ENCODE peak calls at places on chromosomes 2 and 18, in nine cellular contexts. One of them, this sample, is unnamed.

GRCh38 chr18:42574871-42575270 is 540.6 kb downstream of the RIT2 start:
- DNase-seq in neural progenitor cell: no peak
- DNase-seq in PC-3: no peak
- DNase-seq in GM23338: no peak
- DNase-seq in GM23248: no peak
- DNase-seq in MM.1S: no peak
- DNase-seq in hepatocyte: no peak
- DNase-seq in OCI-LY7: no peak
- DNase-seq in HCT116: no peak
- DNase-seq in this sample: no peak

GRCh38 chr18:77105021-77105420 is 27.6 kb downstream of the MBP start:
- DNase-seq in neural progenitor cell: no peak
- DNase-seq in PC-3: no peak
- DNase-seq in GM23338: no peak
- DNase-seq in GM23248: no peak
- DNase-seq in MM.1S: no peak
- DNase-seq in hepatocyte: no peak
- DNase-seq in OCI-LY7: no peak
- DNase-seq in HCT116: no peak
- DNase-seq in this sample: no peak

GRCh38 chr2:45404807-45405297 is 206.2 kb downstream of the SRBD1 start:
- DNase-seq in neural progenitor cell: no peak
- DNase-seq in PC-3: no peak
- DNase-seq in GM23338: no peak
- DNase-seq in GM23248: peak
- DNase-seq in MM.1S: no peak
- DNase-seq in hepatocyte: no peak
- DNase-seq in OCI-LY7: no peak
- DNase-seq in HCT116: no peak
- DNase-seq in this sample: no peak

GRCh38 chr18:39647627-39648502 is 2082.3 kb upstream of the CELF4 start:
- DNase-seq in neural progenitor cell: no peak
- DNase-seq in PC-3: peak
- DNase-seq in GM23338: peak
- DNase-seq in GM23248: peak
- DNase-seq in MM.1S: no peak
- DNase-seq in hepatocyte: peak
- DNase-seq in OCI-LY7: no peak
- DNase-seq in HCT116: peak
- DNase-seq in this sample: no peak

GRCh38 chr2:27765621-27766286 is 5.8 kb upstream of the MRPL33 start:
- DNase-seq in neural progenitor cell: no peak
- DNase-seq in PC-3: no peak
- DNase-seq in GM23338: no peak
- DNase-seq in GM23248: peak
- DNase-seq in MM.1S: no peak
- DNase-seq in hepatocyte: no peak
- DNase-seq in OCI-LY7: no peak
- DNase-seq in HCT116: peak
- DNase-seq in this sample: no peak

GRCh38 chr2:165837122-165837521 is 43.1 kb upstream of the GALNT3 start:
- DNase-seq in neural progenitor cell: peak
- DNase-seq in PC-3: peak
- DNase-seq in GM23338: no peak
- DNase-seq in GM23248: peak
- DNase-seq in MM.1S: no peak
- DNase-seq in hepatocyte: peak
- DNase-seq in OCI-LY7: no peak
- DNase-seq in HCT116: no peak
- DNase-seq in this sample: no peak

GRCh38 chr2:152464853-152465470 is 130.0 kb downstream of the FMNL2 start:
- DNase-seq in neural progenitor cell: no peak
- DNase-seq in PC-3: no peak
- DNase-seq in GM23338: no peak
- DNase-seq in GM23248: no peak
- DNase-seq in MM.1S: no peak
- DNase-seq in hepatocyte: no peak
- DNase-seq in OCI-LY7: no peak
- DNase-seq in HCT116: no peak
- DNase-seq in this sample: no peak

GRCh38 chr18:61352611-61353010 is 19.4 kb downstream of the CDH20 start:
- DNase-seq in neural progenitor cell: no peak
- DNase-seq in PC-3: no peak
- DNase-seq in GM23338: no peak
- DNase-seq in GM23248: peak
- DNase-seq in MM.1S: no peak
- DNase-seq in hepatocyte: no peak
- DNase-seq in OCI-LY7: no peak
- DNase-seq in HCT116: no peak
- DNase-seq in this sample: no peak

GRCh38 chr18:54434453-54434852 is 76.7 kb downstream of the C18orf54 start:
- DNase-seq in neural progenitor cell: no peak
- DNase-seq in PC-3: no peak
- DNase-seq in GM23338: no peak
- DNase-seq in GM23248: no peak
- DNase-seq in MM.1S: no peak
- DNase-seq in hepatocyte: no peak
- DNase-seq in OCI-LY7: no peak
- DNase-seq in HCT116: no peak
- DNase-seq in this sample: no peak

GRCh38 chr2:156327835-156328401 is 4.6 kb downstream of the NR4A2 start:
- DNase-seq in neural progenitor cell: no peak
- DNase-seq in PC-3: no peak
- DNase-seq in GM23338: peak
- DNase-seq in GM23248: no peak
- DNase-seq in MM.1S: no peak
- DNase-seq in hepatocyte: no peak
- DNase-seq in OCI-LY7: no peak
- DNase-seq in HCT116: no peak
- DNase-seq in this sample: peak

GRCh38 chr2:156483741-156484173 is 47.6 kb downstream of the GPD2 start:
- DNase-seq in neural progenitor cell: no peak
- DNase-seq in PC-3: peak
- DNase-seq in GM23338: no peak
- DNase-seq in GM23248: no peak
- DNase-seq in MM.1S: peak
- DNase-seq in hepatocyte: peak
- DNase-seq in OCI-LY7: no peak
- DNase-seq in HCT116: no peak
- DNase-seq in this sample: no peak

DNA sequence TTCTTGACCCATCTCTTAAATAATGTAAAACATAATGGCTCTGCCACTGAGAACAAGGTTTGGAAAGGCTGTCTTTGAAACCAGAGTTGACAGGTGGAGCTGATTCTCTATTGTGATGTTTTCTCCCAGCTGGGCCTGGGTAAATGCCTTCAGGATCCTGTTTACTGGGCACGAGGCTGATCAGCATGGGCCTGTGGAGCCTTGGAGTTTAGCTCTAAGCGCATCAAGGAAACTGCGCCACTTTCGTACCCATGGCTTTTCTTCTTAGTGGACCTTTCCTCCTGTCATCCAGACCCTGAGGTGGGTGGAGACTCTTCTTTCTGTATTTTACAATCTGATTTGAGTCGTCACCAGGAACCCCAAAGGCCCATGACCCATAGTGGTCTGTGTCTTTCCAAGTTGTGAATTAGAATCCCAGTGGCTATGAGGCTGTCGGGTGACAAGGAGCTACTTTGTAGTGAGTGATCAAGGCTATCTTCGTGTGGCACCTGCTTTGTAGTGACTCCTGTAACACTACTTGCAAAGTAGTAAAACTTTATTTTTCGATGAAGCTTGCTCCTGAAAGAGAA is 123.1 kb downstream of the LPIN1 start:
- DNase-seq in neural progenitor cell: peak
- DNase-seq in PC-3: no peak
- DNase-seq in GM23338: no peak
- DNase-seq in GM23248: no peak
- DNase-seq in MM.1S: no peak
- DNase-seq in hepatocyte: no peak
- DNase-seq in OCI-LY7: no peak
- DNase-seq in HCT116: no peak
- DNase-seq in this sample: no peak
- TF ChIP-seq EZH2phosphoT487 in neural progenitor cell: no peak
- TF ChIP-seq EZH2phosphoT487 in PC-3: no peak
- TF ChIP-seq EZH2phosphoT487 in GM23338: no peak
- TF ChIP-seq EZH2phosphoT487 in GM23248: no peak
- TF ChIP-seq EZH2phosphoT487 in MM.1S: no peak
- TF ChIP-seq EZH2phosphoT487 in hepatocyte: no peak
- TF ChIP-seq EZH2phosphoT487 in OCI-LY7: no peak
- TF ChIP-seq EZH2phosphoT487 in HCT116: no peak
- TF ChIP-seq EZH2phosphoT487 in this sample: no peak

DNA sequence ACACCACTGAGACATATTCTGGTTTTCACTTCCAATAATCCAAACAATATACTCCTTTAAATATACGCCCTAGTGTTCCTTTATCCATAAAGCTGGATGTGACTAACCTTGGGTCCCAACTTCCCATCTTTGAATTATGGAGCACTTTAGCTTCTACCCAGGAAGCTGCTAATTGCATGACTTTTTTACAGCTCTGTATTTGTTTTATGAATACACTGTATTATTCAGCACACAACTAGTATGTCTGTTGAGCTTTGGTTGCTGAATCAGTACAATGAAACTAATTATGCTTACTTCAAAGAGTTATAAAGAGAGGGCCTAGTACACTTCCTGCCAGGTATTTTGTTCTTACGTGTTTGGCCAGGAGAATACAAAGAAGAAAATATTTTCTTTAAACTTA is 118.5 kb downstream of the BAZ2B start:
- DNase-seq in neural progenitor cell: no peak
- DNase-seq in PC-3: peak
- DNase-seq in GM23338: no peak
- DNase-seq in GM23248: peak
- DNase-seq in MM.1S: peak
- DNase-seq in hepatocyte: no peak
- DNase-seq in OCI-LY7: no peak
- DNase-seq in HCT116: peak
- DNase-seq in this sample: no peak
- TF ChIP-seq EZH2phosphoT487 in neural progenitor cell: no peak
- TF ChIP-seq EZH2phosphoT487 in PC-3: no peak
- TF ChIP-seq EZH2phosphoT487 in GM23338: no peak
- TF ChIP-seq EZH2phosphoT487 in GM23248: no peak
- TF ChIP-seq EZH2phosphoT487 in MM.1S: no peak
- TF ChIP-seq EZH2phosphoT487 in hepatocyte: no peak
- TF ChIP-seq EZH2phosphoT487 in OCI-LY7: no peak
- TF ChIP-seq EZH2phosphoT487 in HCT116: no peak
- TF ChIP-seq EZH2phosphoT487 in this sample: no peak

GRCh38 chr2:58699412-58699811 is 458.3 kb upstream of the FANCL start:
- DNase-seq in neural progenitor cell: no peak
- DNase-seq in PC-3: no peak
- DNase-seq in GM23338: peak
- DNase-seq in GM23248: no peak
- DNase-seq in MM.1S: no peak
- DNase-seq in hepatocyte: no peak
- DNase-seq in OCI-LY7: no peak
- DNase-seq in HCT116: no peak
- DNase-seq in this sample: no peak

GRCh38 chr2:58700621-58701020 is 459.5 kb upstream of the FANCL start:
- DNase-seq in neural progenitor cell: no peak
- DNase-seq in PC-3: no peak
- DNase-seq in GM23338: no peak
- DNase-seq in GM23248: no peak
- DNase-seq in MM.1S: no peak
- DNase-seq in hepatocyte: no peak
- DNase-seq in OCI-LY7: no peak
- DNase-seq in HCT116: no peak
- DNase-seq in this sample: no peak

GRCh38 chr2:58698610-58699009 is 457.5 kb upstream of the FANCL start:
- DNase-seq in neural progenitor cell: no peak
- DNase-seq in PC-3: no peak
- DNase-seq in GM23338: no peak
- DNase-seq in GM23248: no peak
- DNase-seq in MM.1S: no peak
- DNase-seq in hepatocyte: no peak
- DNase-seq in OCI-LY7: no peak
- DNase-seq in HCT116: no peak
- DNase-seq in this sample: no peak

GRCh38 chr2:58701688-58702301 is 460.7 kb upstream of the FANCL start:
- DNase-seq in neural progenitor cell: no peak
- DNase-seq in PC-3: peak
- DNase-seq in GM23338: no peak
- DNase-seq in GM23248: no peak
- DNase-seq in MM.1S: no peak
- DNase-seq in hepatocyte: no peak
- DNase-seq in OCI-LY7: no peak
- DNase-seq in HCT116: no peak
- DNase-seq in this sample: no peak

DNA sequence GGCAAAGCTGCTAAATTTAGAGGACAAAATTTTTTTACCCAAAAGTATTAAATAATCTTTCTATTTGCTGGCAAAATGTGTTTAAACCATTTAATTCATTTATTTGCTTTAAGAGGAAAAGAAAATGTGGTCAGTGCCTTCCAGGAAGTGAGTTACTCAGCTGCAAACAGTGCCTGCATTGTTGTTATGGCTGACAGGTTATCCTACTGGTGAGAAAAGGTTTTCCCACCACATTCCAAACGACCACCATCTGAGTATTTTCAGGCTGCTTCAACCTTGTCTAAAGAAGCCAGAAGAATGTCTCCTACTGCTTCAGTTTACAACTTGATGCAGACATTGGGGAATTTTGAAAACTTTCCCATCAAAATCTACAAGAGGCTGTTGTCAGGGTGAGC is 461.2 kb upstream of the FANCL start:
- DNase-seq in neural progenitor cell: no peak
- DNase-seq in PC-3: peak
- DNase-seq in GM23338: peak
- DNase-seq in GM23248: no peak
- DNase-seq in MM.1S: no peak
- DNase-seq in hepatocyte: no peak
- DNase-seq in OCI-LY7: no peak
- DNase-seq in HCT116: no peak
- DNase-seq in this sample: no peak
- TF ChIP-seq EZH2phosphoT487 in neural progenitor cell: no peak
- TF ChIP-seq EZH2phosphoT487 in PC-3: no peak
- TF ChIP-seq EZH2phosphoT487 in GM23338: no peak
- TF ChIP-seq EZH2phosphoT487 in GM23248: no peak
- TF ChIP-seq EZH2phosphoT487 in MM.1S: no peak
- TF ChIP-seq EZH2phosphoT487 in hepatocyte: no peak
- TF ChIP-seq EZH2phosphoT487 in OCI-LY7: no peak
- TF ChIP-seq EZH2phosphoT487 in HCT116: no peak
- TF ChIP-seq EZH2phosphoT487 in this sample: no peak

DNA sequence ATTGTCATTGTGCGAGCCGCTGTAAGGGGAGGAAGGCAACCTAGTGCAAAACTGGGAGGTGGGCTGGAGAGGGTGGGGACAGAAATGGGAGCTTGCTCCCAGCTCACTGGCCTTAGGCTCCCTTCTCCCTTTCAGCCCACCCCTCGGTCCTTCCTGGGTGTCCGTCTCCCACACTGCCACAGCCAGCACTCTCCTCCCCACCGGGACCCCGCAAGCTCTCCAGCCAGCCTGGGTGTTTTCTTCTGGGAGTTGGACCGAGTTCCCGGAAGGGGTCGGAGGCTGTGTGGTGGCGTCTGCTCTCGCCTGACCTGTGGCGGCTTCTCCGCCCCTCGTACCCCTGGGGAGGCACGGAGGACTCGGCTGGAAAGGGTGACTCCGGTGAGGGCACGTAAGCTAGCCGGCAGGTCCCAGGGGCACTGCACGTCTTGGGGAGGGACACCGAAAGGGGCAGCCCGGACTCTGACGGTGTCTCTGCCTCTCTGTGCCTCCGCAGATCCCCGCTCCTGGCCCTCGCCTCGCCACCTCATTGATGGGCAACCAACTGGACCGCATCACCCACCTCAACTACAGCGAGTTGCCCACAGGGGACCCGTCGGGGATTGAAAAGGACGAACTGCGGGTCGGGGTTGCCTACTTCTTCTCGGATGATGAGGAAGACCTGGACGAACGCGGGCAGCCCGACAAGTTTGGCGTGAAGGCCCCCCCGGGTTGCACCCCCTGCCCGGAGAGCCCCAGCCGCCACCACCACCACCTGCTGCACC is 1.1 kb downstream of the LRATD1 start:
- DNase-seq in neural progenitor cell: peak
- DNase-seq in PC-3: peak
- DNase-seq in GM23338: peak
- DNase-seq in GM23248: no peak
- DNase-seq in MM.1S: no peak
- DNase-seq in hepatocyte: peak
- DNase-seq in OCI-LY7: no peak
- DNase-seq in HCT116: no peak
- DNase-seq in this sample: peak
- TF ChIP-seq EZH2phosphoT487 in neural progenitor cell: peak
- TF ChIP-seq EZH2phosphoT487 in PC-3: no peak
- TF ChIP-seq EZH2phosphoT487 in GM23338: no peak
- TF ChIP-seq EZH2phosphoT487 in GM23248: no peak
- TF ChIP-seq EZH2phosphoT487 in MM.1S: no peak
- TF ChIP-seq EZH2phosphoT487 in hepatocyte: no peak
- TF ChIP-seq EZH2phosphoT487 in OCI-LY7: no peak
- TF ChIP-seq EZH2phosphoT487 in HCT116: no peak
- TF ChIP-seq EZH2phosphoT487 in this sample: no peak

This sample was measured in SK-N-SH.